ENCODE peak calls at places on chromosomes 16 and 17, in five cellular contexts. W is left ventricle myocardium inferior; L is OCI-LY7; B is effector memory CD4-positive, alpha-beta T cell; V is pancreas. N is an unnamed sample. For H3K36me3, the result is how much of the 10 kb centered on the place peaks cover.

GRCh38 chr17:81860756-81861568 is 627 bp upstream of the P4HB start:
- DNase-seq in B (peak), W (peak), L (peak), V (peak), N (peak)

GRCh38 chr16:24085665-24086064 is 170.5 kb upstream of the CACNG3 start:
- DNase-seq in V (no peak), W (no peak), B (no peak), L (no peak), N (no peak)

GRCh38 chr16:85555549-85556455 is 57.3 kb upstream of the GSE1 start:
- DNase-seq in L (peak), B (no peak), W (peak), V (peak), N (peak)

GRCh38 chr16:55443434-55443833 is 35.6 kb upstream of the MMP2 start:
- DNase-seq in L (no peak), W (no peak), V (no peak), B (no peak), N (no peak)

GRCh38 chr17:32285770-32286517 is 20.3 kb downstream of the RHBDL3 start:
- DNase-seq in W (no peak), V (no peak), B (no peak), L (no peak), N (no peak)

GRCh38 chr17:69466451-69466850 is 52.0 kb downstream of the MAP2K6 start:
- DNase-seq in W (no peak), V (no peak), B (no peak), L (no peak), N (no peak)

GRCh38 chr16:67490330-67491096 is 7.2 kb upstream of the AGRP start:
- DNase-seq in B (no peak), L (no peak), V (no peak), W (no peak), N (no peak)

GRCh38 chr17:78117027-78117981 is 11.3 kb downstream of the TMC6 start:
- DNase-seq in B (no peak), W (no peak), V (peak), L (peak), N (no peak)

GRCh38 chr17:43562679-43563146 is 16.6 kb upstream of the ETV4 start:
- DNase-seq in B (no peak), W (no peak), V (no peak), L (no peak), N (no peak)

GRCh38 chr16:88750854-88751253 is 34.2 kb downstream of the PIEZO1 start:
- DNase-seq in L (no peak), W (no peak), V (no peak), B (no peak), N (no peak)

GRCh38 chr16:583815-584591 is 5.9 kb upstream of the RAB40C start:
- DNase-seq in B (no peak), L (no peak), V (peak), W (no peak), N (no peak)

GRCh38 chr17:1058423-1059130 is 61.6 kb downstream of the TIMM22 start:
- DNase-seq in V (peak), W (peak), B (no peak), L (peak), N (peak)

GRCh38 chr17:82751171-82751570 is 694 bp upstream of the TBCD start:
- DNase-seq in W (peak), V (peak), L (no peak), B (no peak), N (no peak)

GRCh38 chr17:79989106-79989835 is 46.4 kb downstream of the TBC1D16 start:
- DNase-seq in L (no peak), V (peak), B (no peak), W (no peak), N (no peak)

GRCh38 chr16:55991843-55992242 is 116.7 kb upstream of the CES5A start:
- DNase-seq in L (no peak), V (no peak), B (no peak), W (no peak), N (no peak)

GRCh38 chr16:81251871-81252270 is 13.4 kb downstream of the BCO1 start:
- DNase-seq in V (no peak), W (no peak), L (no peak), B (no peak), N (no peak)

GRCh38 chr16:506246-506546 is 21.3 kb upstream of the CAPN15 start:
- DNase-seq in W (no peak), B (no peak), L (no peak), V (no peak), N (no peak)

GRCh38 chr16:1416521-1416941 is 2.0 kb upstream of the UNKL start:
- DNase-seq in W (no peak), V (no peak), B (no peak), L (no peak), N (no peak)

GRCh38 chr16:55470533-55471371 is 8.2 kb upstream of the MMP2 start:
- DNase-seq in L (no peak), W (no peak), B (no peak), V (no peak), N (no peak)

GRCh38 chr17:79003661-79004411 is 5.7 kb downstream of the CANT1 start:
- DNase-seq in L (no peak), V (peak), B (no peak), W (no peak), N (no peak)

GRCh38 chr17:6435968-6436367 is 1.0 kb upstream of the AIPL1 start:
- DNase-seq in W (peak), B (peak), L (peak), V (no peak), N (peak)

GRCh38 chr16:88599825-88600538 is 29.8 kb downstream of the ZC3H18 start:
- DNase-seq in B (no peak), W (peak), V (no peak), L (no peak), N (no peak)

GRCh38 chr17:17043668-17044226 is 1.5 kb downstream of the MPRIP start:
- DNase-seq in W (no peak), B (no peak), V (no peak), L (no peak), N (no peak)

GRCh38 chr17:66777689-66778225 is 57.2 kb upstream of the CACNG5 start:
- DNase-seq in W (no peak), V (no peak), B (no peak), L (no peak), N (no peak)

GRCh38 chr17:28395968-28396367 is 10.0 kb downstream of the SLC46A1 start:
- DNase-seq in V (no peak), W (no peak), L (no peak), B (no peak), N (no peak)

GRCh38 chr17:78787444-78787843 is 5.4 kb upstream of the CYTH1 start:
- DNase-seq in L (peak), V (no peak), B (no peak), W (no peak), N (no peak)

GRCh38 chr16:52786105-52786504 is 239.2 kb upstream of the TOX3 start:
- DNase-seq in V (no peak), B (no peak), W (no peak), L (no peak), N (no peak)

GRCh38 chr16:19389246-19389645 is 28.4 kb upstream of the TMC5 start:
- DNase-seq in V (peak), B (peak), L (peak), W (peak), N (no peak)

GRCh38 chr17:1511756-1512321 is 4.6 kb downstream of the INPP5K start:
- DNase-seq in L (no peak), B (no peak), V (no peak), W (no peak), N (peak)

GRCh38 chr16:67942200-67942509 is 1.8 kb downstream of the LCAT start:
- DNase-seq in W (no peak), V (peak), L (peak), B (no peak), N (no peak)

GRCh38 chr17:28643979-28644781 is 778 bp downstream of the BLTP2 start:
- DNase-seq in B (peak), L (peak), W (no peak), V (peak), N (peak)

DNA sequence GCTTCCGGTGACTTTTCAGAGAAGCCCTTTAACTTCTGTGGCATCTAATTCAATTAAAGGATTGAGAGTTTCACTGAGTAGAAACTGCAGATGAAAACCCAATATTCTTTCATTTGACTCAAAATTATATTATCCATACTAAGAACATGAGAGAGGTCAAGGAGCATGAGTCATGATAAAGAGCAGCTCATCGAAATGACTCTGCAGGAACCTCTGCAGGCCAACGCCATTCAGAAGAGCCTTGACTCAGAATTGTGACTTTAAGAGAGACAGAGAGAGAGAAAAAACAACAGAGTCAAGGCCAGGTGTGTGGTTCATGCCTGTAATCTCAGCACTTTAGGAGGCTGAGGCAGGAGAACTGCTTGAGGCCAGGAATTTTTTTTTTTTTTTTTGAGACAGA is 417.2 kb upstream of the XYLT1 start:
- DNase-seq in V (no peak), W (no peak), B (no peak), L (no peak), N (no peak)
- H3K36me3 ChIP-seq in V (under half), W (under half), B (under half), L (under half), N (under half)

DNA sequence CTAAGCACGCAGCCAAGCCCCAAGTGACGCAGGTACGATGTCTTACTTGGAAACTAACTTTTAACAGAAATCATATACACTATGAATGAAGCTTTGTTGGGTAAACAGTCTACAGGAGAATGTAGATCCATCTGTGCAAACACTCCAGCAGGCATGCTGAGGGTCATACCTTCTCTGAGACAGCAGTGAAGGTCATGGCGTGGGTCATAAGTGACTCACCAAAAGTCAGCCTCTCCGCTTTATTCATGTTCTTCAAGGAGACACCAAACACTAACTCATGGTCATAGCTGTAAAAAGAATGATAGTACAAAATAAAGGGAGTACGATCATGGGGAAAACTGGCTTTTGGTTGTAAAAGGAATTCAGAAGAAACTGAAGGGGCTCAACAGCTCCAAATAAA is 20.6 kb downstream of the BLMH start:
- DNase-seq in V (no peak), L (no peak), W (no peak), B (no peak), N (no peak)
- H3K36me3 ChIP-seq in V (under half), L (half or more), W (half or more), B (half or more), N (half or more)

GRCh38 chr17:4014148-4014927 is 50.1 kb upstream of the ATP2A3 start:
- DNase-seq in L (no peak), W (no peak), V (no peak), B (no peak), N (no peak)
- H3K36me3 ChIP-seq in L (half or more), W (half or more), V (half or more), B (half or more), N (half or more)

DNA sequence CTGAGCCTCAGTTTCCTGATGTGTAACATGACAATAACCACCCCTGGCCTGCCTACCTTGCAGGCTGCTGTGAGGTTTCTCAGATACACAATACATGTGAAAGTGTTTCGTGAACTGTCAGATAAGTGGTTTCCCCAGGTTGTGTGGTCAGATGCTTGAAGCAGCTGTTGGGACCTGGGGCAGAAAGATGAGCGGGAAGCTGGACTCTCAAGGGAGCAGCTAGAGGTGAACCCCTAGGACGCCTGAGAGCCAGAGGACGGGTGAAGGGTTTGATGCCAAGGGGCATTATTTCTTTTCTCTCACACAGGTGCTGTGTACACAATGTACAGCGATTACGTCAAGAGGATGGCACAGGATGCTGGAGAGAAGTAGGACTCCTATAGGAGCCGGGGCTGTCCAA is 2.3 kb downstream of the HIGD1B start:
- DNase-seq in B (no peak), W (no peak), L (no peak), V (no peak), N (no peak)
- H3K36me3 ChIP-seq in B (under half), W (half or more), L (half or more), V (under half), N (under half)

GRCh38 chr17:7943291-7943690 is 11.3 kb downstream of the CNTROB start:
- DNase-seq in L (no peak), W (no peak), B (no peak), V (no peak), N (no peak)
- H3K36me3 ChIP-seq in L (half or more), W (half or more), B (under half), V (half or more), N (half or more)

DNA sequence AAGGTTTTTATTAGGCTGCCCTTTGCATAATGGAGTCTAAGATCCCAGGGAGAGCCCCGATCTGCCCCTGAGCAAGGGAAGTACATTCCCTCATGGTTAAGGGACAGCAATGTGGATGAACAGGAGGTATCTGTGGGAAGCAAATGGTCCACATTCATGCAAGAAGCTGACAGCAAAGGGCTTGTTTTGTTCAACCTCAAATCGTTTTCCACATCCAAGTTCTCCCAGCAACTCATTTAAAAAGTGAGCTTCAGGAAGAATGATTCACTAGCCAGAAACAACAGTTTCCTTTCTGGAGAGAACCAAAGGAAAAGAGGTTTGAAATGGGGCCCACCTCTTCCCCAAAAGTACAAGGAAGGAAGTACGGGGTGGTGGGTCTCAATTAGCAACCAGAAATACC is 9.4 kb downstream of the HSPB9 start:
- DNase-seq in L (no peak), W (no peak), B (no peak), V (no peak), N (no peak)
- H3K36me3 ChIP-seq in L (half or more), W (under half), B (half or more), V (under half), N (under half)